ENCODE peak calls at places on chromosome 15, in nine cellular contexts. One of them, this sample, is unnamed.

GRCh38 chr15:95556225-95556624 is 774.3 kb upstream of the NR2F2 start:
- DNase-seq in endothelial cell of umbilical vein: no peak
- DNase-seq in mucosa of descending colon: no peak
- DNase-seq in IMR-90: peak; percentile 50
- DNase-seq in mammary epithelial cell: no peak
- DNase-seq in tibial artery: no peak
- DNase-seq in fibroblast of the aortic adventitia: peak; percentile 40
- DNase-seq in hepatocyte: no peak
- DNase-seq in ovary: no peak
- DNase-seq in this sample: no peak

GRCh38 chr15:71291247-71291646 is 176.0 kb downstream of the THSD4 start:
- DNase-seq in ovary: no peak
- DNase-seq in mucosa of descending colon: no peak
- DNase-seq in fibroblast of the aortic adventitia: peak; percentile 60
- DNase-seq in mammary epithelial cell: no peak
- DNase-seq in tibial artery: no peak
- DNase-seq in endothelial cell of umbilical vein: peak; percentile 39
- DNase-seq in hepatocyte: no peak
- DNase-seq in IMR-90: no peak
- DNase-seq in this sample: no peak

GRCh38 chr15:37134699-37135131 is 34.4 kb upstream of the MEIS2 start:
- DNase-seq in IMR-90: peak; percentile 58
- DNase-seq in tibial artery: no peak
- DNase-seq in endothelial cell of umbilical vein: peak; percentile 53
- DNase-seq in hepatocyte: peak; percentile 44
- DNase-seq in mammary epithelial cell: peak; percentile 10
- DNase-seq in fibroblast of the aortic adventitia: peak; percentile 73
- DNase-seq in mucosa of descending colon: peak; percentile 27
- DNase-seq in ovary: no peak
- DNase-seq in this sample: peak; percentile 27

GRCh38 chr15:40150163-40150925 is 10.5 kb upstream of the BUB1B start:
- DNase-seq in endothelial cell of umbilical vein: peak; percentile 40
- DNase-seq in IMR-90: peak; percentile 48
- DNase-seq in mucosa of descending colon: no peak
- DNase-seq in tibial artery: peak; percentile 27
- DNase-seq in mammary epithelial cell: peak; percentile 97
- DNase-seq in fibroblast of the aortic adventitia: peak; percentile 60
- DNase-seq in ovary: no peak
- DNase-seq in hepatocyte: peak; percentile 19
- DNase-seq in this sample: peak; percentile 45

GRCh38 chr15:101320501-101321052 is 25.5 kb upstream of the SNRPA1 start:
- DNase-seq in ovary: no peak
- DNase-seq in mucosa of descending colon: peak; percentile 50
- DNase-seq in endothelial cell of umbilical vein: peak; percentile 29
- DNase-seq in mammary epithelial cell: no peak
- DNase-seq in tibial artery: peak; percentile 40
- DNase-seq in IMR-90: peak; percentile 51
- DNase-seq in fibroblast of the aortic adventitia: no peak
- DNase-seq in hepatocyte: peak; percentile 61
- DNase-seq in this sample: no peak

GRCh38 chr15:34849364-34849959 is 54.1 kb upstream of the ACTC1 start:
- DNase-seq in IMR-90: no peak
- DNase-seq in mammary epithelial cell: no peak
- DNase-seq in hepatocyte: no peak
- DNase-seq in tibial artery: no peak
- DNase-seq in mucosa of descending colon: no peak
- DNase-seq in endothelial cell of umbilical vein: no peak
- DNase-seq in fibroblast of the aortic adventitia: no peak
- DNase-seq in ovary: no peak
- DNase-seq in this sample: no peak

GRCh38 chr15:75673426-75674247 is 25.9 kb downstream of the SNX33 start:
- DNase-seq in hepatocyte: peak; percentile 77
- DNase-seq in mammary epithelial cell: peak; percentile 31
- DNase-seq in fibroblast of the aortic adventitia: peak; percentile 80
- DNase-seq in IMR-90: peak; percentile 70
- DNase-seq in mucosa of descending colon: peak; percentile 43
- DNase-seq in ovary: peak; percentile 86
- DNase-seq in endothelial cell of umbilical vein: no peak
- DNase-seq in tibial artery: peak; percentile 87
- DNase-seq in this sample: no peak

GRCh38 chr15:98873441-98874218 is 134.0 kb downstream of the PGPEP1L start:
- DNase-seq in tibial artery: no peak
- DNase-seq in hepatocyte: no peak
- DNase-seq in ovary: no peak
- DNase-seq in IMR-90: peak; percentile 83
- DNase-seq in mucosa of descending colon: no peak
- DNase-seq in mammary epithelial cell: peak; percentile 90
- DNase-seq in fibroblast of the aortic adventitia: peak; percentile 78
- DNase-seq in endothelial cell of umbilical vein: no peak
- DNase-seq in this sample: no peak

GRCh38 chr15:97761124-97761523 is 199.4 kb upstream of the ARRDC4 start:
- DNase-seq in mammary epithelial cell: peak; percentile 57
- DNase-seq in tibial artery: no peak
- DNase-seq in hepatocyte: no peak
- DNase-seq in ovary: no peak
- DNase-seq in fibroblast of the aortic adventitia: no peak
- DNase-seq in mucosa of descending colon: no peak
- DNase-seq in endothelial cell of umbilical vein: no peak
- DNase-seq in IMR-90: no peak
- DNase-seq in this sample: no peak

GRCh38 chr15:68672781-68673205 is 94.0 kb downstream of the CORO2B start:
- DNase-seq in IMR-90: peak; percentile 19
- DNase-seq in mammary epithelial cell: no peak
- DNase-seq in fibroblast of the aortic adventitia: peak; percentile 16
- DNase-seq in mucosa of descending colon: no peak
- DNase-seq in tibial artery: no peak
- DNase-seq in hepatocyte: no peak
- DNase-seq in endothelial cell of umbilical vein: no peak
- DNase-seq in ovary: peak; percentile 27
- DNase-seq in this sample: no peak

GRCh38 chr15:25862087-25862468 is 1.0 kb downstream of the ATP10A start:
- DNase-seq in IMR-90: peak; percentile 33
- DNase-seq in hepatocyte: no peak
- DNase-seq in fibroblast of the aortic adventitia: peak; percentile 36
- DNase-seq in ovary: no peak
- DNase-seq in mammary epithelial cell: no peak
- DNase-seq in tibial artery: no peak
- DNase-seq in mucosa of descending colon: no peak
- DNase-seq in endothelial cell of umbilical vein: no peak
- DNase-seq in this sample: no peak

GRCh38 chr15:80789836-80790235 is 10.7 kb downstream of the CEMIP start:
- DNase-seq in IMR-90: no peak
- DNase-seq in mucosa of descending colon: no peak
- DNase-seq in fibroblast of the aortic adventitia: no peak
- DNase-seq in tibial artery: no peak
- DNase-seq in ovary: no peak
- DNase-seq in endothelial cell of umbilical vein: no peak
- DNase-seq in mammary epithelial cell: no peak
- DNase-seq in hepatocyte: no peak
- DNase-seq in this sample: no peak

GRCh38 chr15:74382004-74382816 is 14.8 kb upstream of the CYP11A1 start:
- DNase-seq in fibroblast of the aortic adventitia: peak; percentile 83
- DNase-seq in hepatocyte: peak; percentile 92
- DNase-seq in ovary: peak; percentile 90
- DNase-seq in mammary epithelial cell: peak; percentile 86
- DNase-seq in mucosa of descending colon: peak; percentile 89
- DNase-seq in IMR-90: peak; percentile 75
- DNase-seq in endothelial cell of umbilical vein: peak; percentile 69
- DNase-seq in tibial artery: peak; percentile 79
- DNase-seq in this sample: peak; percentile 38

GRCh38 chr15:67611803-67612369 is 69.4 kb downstream of the MAP2K5 start:
- DNase-seq in mammary epithelial cell: no peak
- DNase-seq in fibroblast of the aortic adventitia: peak; percentile 22
- DNase-seq in IMR-90: peak; percentile 69
- DNase-seq in tibial artery: no peak
- DNase-seq in mucosa of descending colon: no peak
- DNase-seq in endothelial cell of umbilical vein: peak; percentile 14
- DNase-seq in ovary: no peak
- DNase-seq in hepatocyte: peak; percentile 45
- DNase-seq in this sample: no peak

GRCh38 chr15:78734441-78735064 is 76.7 kb downstream of the ADAMTS7 start:
- DNase-seq in endothelial cell of umbilical vein: no peak
- DNase-seq in fibroblast of the aortic adventitia: no peak
- DNase-seq in tibial artery: no peak
- DNase-seq in IMR-90: no peak
- DNase-seq in mucosa of descending colon: no peak
- DNase-seq in hepatocyte: no peak
- DNase-seq in ovary: no peak
- DNase-seq in mammary epithelial cell: no peak
- DNase-seq in this sample: no peak

GRCh38 chr15:92500023-92500630 is 106.4 kb downstream of the ST8SIA2 start:
- DNase-seq in endothelial cell of umbilical vein: no peak
- DNase-seq in ovary: no peak
- DNase-seq in IMR-90: no peak
- DNase-seq in fibroblast of the aortic adventitia: no peak
- DNase-seq in mucosa of descending colon: no peak
- DNase-seq in hepatocyte: no peak
- DNase-seq in tibial artery: no peak
- DNase-seq in mammary epithelial cell: no peak
- DNase-seq in this sample: no peak

GRCh38 chr15:51382787-51383186 is 41.3 kb downstream of the GLDN start:
- DNase-seq in tibial artery: no peak
- DNase-seq in endothelial cell of umbilical vein: peak; percentile 45
- DNase-seq in fibroblast of the aortic adventitia: peak; percentile 68
- DNase-seq in IMR-90: peak; percentile 53
- DNase-seq in mucosa of descending colon: peak; percentile 35
- DNase-seq in hepatocyte: peak; percentile 74
- DNase-seq in mammary epithelial cell: peak; percentile 36
- DNase-seq in ovary: no peak
- DNase-seq in this sample: peak; percentile 32

GRCh38 chr15:66298803-66299251 is 5.5 kb downstream of the DIS3L start:
- DNase-seq in tibial artery: no peak
- DNase-seq in hepatocyte: peak; percentile 18
- DNase-seq in fibroblast of the aortic adventitia: no peak
- DNase-seq in endothelial cell of umbilical vein: no peak
- DNase-seq in mucosa of descending colon: no peak
- DNase-seq in IMR-90: no peak
- DNase-seq in ovary: no peak
- DNase-seq in mammary epithelial cell: no peak
- DNase-seq in this sample: no peak

GRCh38 chr15:39747326-39747725 is 35.3 kb downstream of the FSIP1 start:
- DNase-seq in fibroblast of the aortic adventitia: peak; percentile 81
- DNase-seq in mucosa of descending colon: no peak
- DNase-seq in hepatocyte: no peak
- DNase-seq in IMR-90: peak; percentile 84
- DNase-seq in mammary epithelial cell: peak; percentile 60
- DNase-seq in endothelial cell of umbilical vein: peak; percentile 71
- DNase-seq in tibial artery: no peak
- DNase-seq in ovary: no peak
- DNase-seq in this sample: peak; percentile 49

GRCh38 chr15:68479406-68479805 is 47.4 kb upstream of the ITGA11 start:
- DNase-seq in tibial artery: peak; percentile 82
- DNase-seq in hepatocyte: peak; percentile 50
- DNase-seq in endothelial cell of umbilical vein: no peak
- DNase-seq in IMR-90: peak; percentile 59
- DNase-seq in fibroblast of the aortic adventitia: peak; percentile 93
- DNase-seq in mammary epithelial cell: no peak
- DNase-seq in mucosa of descending colon: peak; percentile 16
- DNase-seq in ovary: peak; percentile 49
- DNase-seq in this sample: peak; percentile 76

GRCh38 chr15:62163847-62164499 is 1.1 kb downstream of the C2CD4B start:
- DNase-seq in mammary epithelial cell: no peak
- DNase-seq in ovary: no peak
- DNase-seq in hepatocyte: peak; percentile 26
- DNase-seq in endothelial cell of umbilical vein: peak; percentile 44
- DNase-seq in fibroblast of the aortic adventitia: no peak
- DNase-seq in IMR-90: no peak
- DNase-seq in tibial artery: no peak
- DNase-seq in mucosa of descending colon: no peak
- DNase-seq in this sample: no peak
- H3K4me3 ChIP-seq in mammary epithelial cell: peak overlapping the region; percentile 14
- H3K4me3 ChIP-seq in ovary: peak overlapping the region; percentile 20
- H3K4me3 ChIP-seq in hepatocyte: peak overlapping the region; percentile 22
- H3K4me3 ChIP-seq in endothelial cell of umbilical vein: peak overlapping the region; percentile 37
- H3K4me3 ChIP-seq in fibroblast of the aortic adventitia: no peak overlapping the region
- H3K4me3 ChIP-seq in IMR-90: no peak overlapping the region
- H3K4me3 ChIP-seq in tibial artery: peak overlapping the region; percentile 49
- H3K4me3 ChIP-seq in mucosa of descending colon: no peak overlapping the region
- H3K4me3 ChIP-seq in this sample: peak overlapping the region; percentile 15

DNA sequence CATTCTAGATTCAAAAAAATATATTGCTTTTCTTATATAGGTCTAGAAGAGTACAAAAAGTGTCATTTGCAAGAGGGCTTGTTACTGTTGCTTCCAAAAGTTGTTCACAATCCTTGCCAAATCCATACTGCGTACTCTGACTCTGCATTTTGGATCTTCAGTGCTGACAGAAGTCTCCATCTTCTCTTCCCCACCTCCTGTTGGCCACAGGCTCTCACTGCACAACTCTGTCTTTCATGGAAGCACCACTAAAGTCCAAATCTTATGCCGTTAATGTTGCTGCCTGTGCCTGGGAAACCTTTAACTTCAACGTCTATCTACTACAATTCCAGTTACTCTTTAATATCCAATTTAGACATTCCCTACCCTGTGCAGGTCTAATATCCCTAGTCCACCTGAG is 419.9 kb downstream of the NR2F2 start:
- DNase-seq in mammary epithelial cell: no peak
- DNase-seq in IMR-90: no peak
- DNase-seq in endothelial cell of umbilical vein: no peak
- DNase-seq in hepatocyte: no peak
- DNase-seq in fibroblast of the aortic adventitia: no peak
- DNase-seq in tibial artery: no peak
- DNase-seq in ovary: no peak
- DNase-seq in mucosa of descending colon: no peak
- DNase-seq in this sample: no peak
- TF ChIP-seq CTCF in mammary epithelial cell: no peak
- TF ChIP-seq CTCF in IMR-90: no peak
- TF ChIP-seq CTCF in endothelial cell of umbilical vein: no peak
- TF ChIP-seq CTCF in hepatocyte: no peak
- TF ChIP-seq CTCF in fibroblast of the aortic adventitia: no peak
- TF ChIP-seq CTCF in tibial artery: no peak
- TF ChIP-seq CTCF in ovary: no peak
- TF ChIP-seq CTCF in mucosa of descending colon: no peak
- TF ChIP-seq CTCF in this sample: no peak

GRCh38 chr15:62887113-62887570 is 155.4 kb upstream of the TPM1 start:
- DNase-seq in IMR-90: peak; percentile 49
- DNase-seq in mammary epithelial cell: no peak
- DNase-seq in fibroblast of the aortic adventitia: peak; percentile 55
- DNase-seq in tibial artery: no peak
- DNase-seq in mucosa of descending colon: no peak
- DNase-seq in ovary: no peak
- DNase-seq in hepatocyte: peak; percentile 42
- DNase-seq in endothelial cell of umbilical vein: no peak
- DNase-seq in this sample: peak; percentile 66
- H3K4me3 ChIP-seq in IMR-90: no peak overlapping the region
- H3K4me3 ChIP-seq in mammary epithelial cell: no peak overlapping the region
- H3K4me3 ChIP-seq in fibroblast of the aortic adventitia: no peak overlapping the region
- H3K4me3 ChIP-seq in tibial artery: no peak overlapping the region
- H3K4me3 ChIP-seq in mucosa of descending colon: no peak overlapping the region
- H3K4me3 ChIP-seq in ovary: no peak overlapping the region
- H3K4me3 ChIP-seq in hepatocyte: no peak overlapping the region
- H3K4me3 ChIP-seq in endothelial cell of umbilical vein: no peak overlapping the region
- H3K4me3 ChIP-seq in this sample: peak overlapping the region; percentile 17

DNA sequence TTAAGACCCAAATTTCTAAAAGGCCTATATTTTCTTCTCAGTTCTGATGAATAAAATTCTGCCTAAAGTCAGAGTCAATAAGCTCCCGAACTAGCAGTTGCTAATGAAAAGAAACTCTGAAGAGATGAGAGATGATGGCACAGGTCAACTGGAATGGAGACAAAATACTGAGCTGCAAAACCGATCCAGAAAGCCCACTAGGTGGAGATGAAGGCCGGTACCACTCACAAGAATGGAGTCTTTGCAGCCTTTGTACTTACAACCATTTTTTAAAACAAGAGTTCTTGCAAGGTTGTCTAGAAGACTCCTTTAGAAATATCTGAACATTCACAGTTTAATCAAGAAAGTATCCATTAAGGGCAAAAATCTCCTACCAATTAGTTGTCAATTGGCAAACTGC is 119.9 kb upstream of the TJP1 start:
- DNase-seq in tibial artery: no peak
- DNase-seq in hepatocyte: no peak
- DNase-seq in endothelial cell of umbilical vein: no peak
- DNase-seq in fibroblast of the aortic adventitia: peak; percentile 29
- DNase-seq in IMR-90: no peak
- DNase-seq in mammary epithelial cell: no peak
- DNase-seq in ovary: no peak
- DNase-seq in mucosa of descending colon: no peak
- DNase-seq in this sample: no peak
- TF ChIP-seq CTCF in tibial artery: peak; percentile 12
- TF ChIP-seq CTCF in hepatocyte: peak; percentile 37
- TF ChIP-seq CTCF in endothelial cell of umbilical vein: peak; percentile 18
- TF ChIP-seq CTCF in fibroblast of the aortic adventitia: peak; percentile 36
- TF ChIP-seq CTCF in IMR-90: peak; percentile 23
- TF ChIP-seq CTCF in mammary epithelial cell: no peak
- TF ChIP-seq CTCF in ovary: no peak
- TF ChIP-seq CTCF in mucosa of descending colon: no peak
- TF ChIP-seq CTCF in this sample: peak; percentile 52